ENCODE peak calls at places on chromosomes 5 and 9, in six cellular contexts. One of them, this sample, is unnamed.

GRCh38 chr9:111066427-111066826 is 28.2 kb upstream of the LPAR1 start:
- DNase-seq in 8988T: no peak
- DNase-seq in endodermal cell: no peak
- DNase-seq in NCI-H1417: no peak
- DNase-seq in H54: no peak
- DNase-seq in HS-27A: no peak
- DNase-seq in this sample: no peak

GRCh38 chr9:111076043-111076442 is 37.8 kb upstream of the LPAR1 start:
- DNase-seq in 8988T: no peak
- DNase-seq in endodermal cell: no peak
- DNase-seq in NCI-H1417: no peak
- DNase-seq in H54: no peak
- DNase-seq in HS-27A: no peak
- DNase-seq in this sample: no peak

GRCh38 chr5:78610163-78610583 is 38.4 kb downstream of the LHFPL2 start:
- DNase-seq in 8988T: no peak
- DNase-seq in endodermal cell: no peak
- DNase-seq in NCI-H1417: no peak
- DNase-seq in H54: peak; percentile 37
- DNase-seq in HS-27A: peak; percentile 46
- DNase-seq in this sample: no peak

GRCh38 chr5:32058101-32058500 is 116.0 kb downstream of the GOLPH3 start:
- DNase-seq in 8988T: no peak
- DNase-seq in endodermal cell: no peak
- DNase-seq in NCI-H1417: no peak
- DNase-seq in H54: no peak
- DNase-seq in HS-27A: no peak
- DNase-seq in this sample: no peak

GRCh38 chr5:92641031-92641962 is 939.7 kb downstream of the NR2F1-AS1 start:
- DNase-seq in 8988T: no peak
- DNase-seq in endodermal cell: no peak
- DNase-seq in NCI-H1417: peak; percentile 68
- DNase-seq in H54: peak; percentile 6
- DNase-seq in HS-27A: peak; percentile 31
- DNase-seq in this sample: peak; percentile 67

GRCh38 chr9:100472725-100473261 is at the start of gene TMEFF1:
- DNase-seq in 8988T: peak; percentile 83
- DNase-seq in endodermal cell: peak; percentile 94
- DNase-seq in NCI-H1417: peak; percentile 88
- DNase-seq in H54: peak; percentile 90
- DNase-seq in HS-27A: no peak
- DNase-seq in this sample: peak; percentile 21

GRCh38 chr5:61306531-61307195 is 25.4 kb upstream of the ZSWIM6 start:
- DNase-seq in 8988T: no peak
- DNase-seq in endodermal cell: peak; percentile 52
- DNase-seq in NCI-H1417: no peak
- DNase-seq in H54: no peak
- DNase-seq in HS-27A: no peak
- DNase-seq in this sample: no peak

GRCh38 chr5:134436523-134437339 is 25.1 kb upstream of the CDKN2AIPNL start:
- DNase-seq in 8988T: no peak
- DNase-seq in endodermal cell: no peak
- DNase-seq in NCI-H1417: peak; percentile 58
- DNase-seq in H54: peak; percentile 70
- DNase-seq in HS-27A: no peak
- DNase-seq in this sample: peak; percentile 77

GRCh38 chr5:39919876-39920275 is 495.1 kb upstream of the DAB2 start:
- DNase-seq in 8988T: no peak
- DNase-seq in endodermal cell: no peak
- DNase-seq in NCI-H1417: no peak
- DNase-seq in H54: no peak
- DNase-seq in HS-27A: no peak
- DNase-seq in this sample: no peak

GRCh38 chr9:21317956-21318923 is 13.1 kb upstream of the IFNA5 start:
- DNase-seq in 8988T: no peak
- DNase-seq in endodermal cell: peak; percentile 58
- DNase-seq in NCI-H1417: peak; percentile 7
- DNase-seq in H54: no peak
- DNase-seq in HS-27A: no peak
- DNase-seq in this sample: peak; percentile 71

GRCh38 chr5:109177227-109177626 is 232.5 kb downstream of the PJA2 start:
- DNase-seq in 8988T: no peak
- DNase-seq in endodermal cell: no peak
- DNase-seq in NCI-H1417: no peak
- DNase-seq in H54: no peak
- DNase-seq in HS-27A: no peak
- DNase-seq in this sample: peak; percentile 12

GRCh38 chr5:87170799-87171198 is 96.9 kb upstream of the RASA1 start:
- DNase-seq in 8988T: no peak
- DNase-seq in endodermal cell: no peak
- DNase-seq in NCI-H1417: no peak
- DNase-seq in H54: no peak
- DNase-seq in HS-27A: no peak
- DNase-seq in this sample: no peak

GRCh38 chr9:133996531-133997520 is 4.7 kb upstream of the VAV2 start:
- DNase-seq in 8988T: no peak
- DNase-seq in endodermal cell: no peak
- DNase-seq in NCI-H1417: no peak
- DNase-seq in H54: no peak
- DNase-seq in HS-27A: no peak
- DNase-seq in this sample: no peak

GRCh38 chr5:104513194-104513602 is 950.6 kb upstream of the NUDT12 start:
- DNase-seq in 8988T: no peak
- DNase-seq in endodermal cell: no peak
- DNase-seq in NCI-H1417: no peak
- DNase-seq in H54: peak; percentile 2
- DNase-seq in HS-27A: peak; percentile 26
- DNase-seq in this sample: no peak

GRCh38 chr5:23627976-23628375 is 120.6 kb downstream of the PRDM9 start:
- DNase-seq in 8988T: no peak
- DNase-seq in endodermal cell: no peak
- DNase-seq in NCI-H1417: no peak
- DNase-seq in H54: no peak
- DNase-seq in HS-27A: no peak
- DNase-seq in this sample: no peak

GRCh38 chr9:71681708-71682268 is 86.5 kb downstream of the CEMIP2 start:
- DNase-seq in 8988T: no peak
- DNase-seq in endodermal cell: no peak
- DNase-seq in NCI-H1417: no peak
- DNase-seq in H54: peak; percentile 23
- DNase-seq in HS-27A: no peak
- DNase-seq in this sample: peak; percentile 49

GRCh38 chr5:168899673-168900072 is 320.5 kb upstream of the PANK3 start:
- DNase-seq in 8988T: no peak
- DNase-seq in endodermal cell: no peak
- DNase-seq in NCI-H1417: no peak
- DNase-seq in H54: no peak
- DNase-seq in HS-27A: no peak
- DNase-seq in this sample: no peak

This sample was measured in G401.